ENCODE peak calls at places on chromosome 17, in five cellular contexts. J is SK-N-SH, A is GM12891, C is K562, M is H1. L is an unnamed sample.

GRCh38 chr17:31392002-31392855 is 754 bp downstream of the RAB11FIP4 start:
- DNase-seq in J (peak), C (no peak), A (no peak), M (peak), L (no peak)

GRCh38 chr17:77476920-77477805 is 336.4 kb downstream of the SEC14L1 start:
- DNase-seq in M (no peak), A (no peak), J (peak), C (no peak), L (no peak)

GRCh38 chr17:34613064-34614019 is 34.0 kb downstream of the TMEM132E start:
- DNase-seq in J (peak), C (peak), A (no peak), M (peak), L (no peak)

GRCh38 chr17:5122586-5123342 is 6.9 kb downstream of the USP6 start:
- DNase-seq in C (no peak), J (peak), M (peak), A (no peak), L (no peak)

GRCh38 chr17:42436401-42436800 is 13.3 kb upstream of the CAVIN1 start:
- DNase-seq in M (no peak), A (no peak), C (peak), J (no peak), L (no peak)

GRCh38 chr17:57867126-57867525 is 17.3 kb upstream of the MRPS23 start:
- DNase-seq in C (no peak), J (no peak), M (no peak), A (no peak), L (no peak)

GRCh38 chr17:9512323-9513168 is 63.1 kb downstream of the STX8 start:
- DNase-seq in C (no peak), M (no peak), A (no peak), J (no peak), L (no peak)

GRCh38 chr17:56880133-56880532 is 33.7 kb downstream of the TRIM25 start:
- DNase-seq in A (no peak), M (no peak), C (no peak), J (no peak), L (no peak)

GRCh38 chr17:64781394-64781793 is 119.3 kb upstream of the SMURF2 start:
- DNase-seq in M (peak), A (peak), C (no peak), J (peak), L (no peak)

GRCh38 chr17:37384560-37385160 is 8.9 kb downstream of the C17orf78 start:
- DNase-seq in A (no peak), C (no peak), M (no peak), J (no peak), L (no peak)

GRCh38 chr17:44922136-44922535 is 6.8 kb upstream of the GFAP start:
- DNase-seq in M (no peak), J (no peak), A (no peak), C (no peak), L (no peak)

GRCh38 chr17:78651551-78651950 is 74.4 kb upstream of the DNAH17 start:
- DNase-seq in A (no peak), J (no peak), M (no peak), C (no peak), L (no peak)

GRCh38 chr17:64028874-64029464 is 8.5 kb upstream of the ICAM2 start:
- DNase-seq in M (peak), A (peak), J (peak), C (peak), L (no peak)

GRCh38 chr17:2712300-2713043 is 908 bp upstream of the CLUH start:
- DNase-seq in M (no peak), A (no peak), C (no peak), J (no peak), L (no peak)

GRCh38 chr17:30340957-30341356 is 7.1 kb upstream of the TMIGD1 start:
- DNase-seq in M (no peak), J (no peak), A (no peak), C (no peak), L (no peak)

GRCh38 chr17:57986841-57987581 is 1.0 kb downstream of the VEZF1 start:
- DNase-seq in A (no peak), J (no peak), C (peak), M (no peak), L (no peak)

GRCh38 chr17:82316651-82317393 is 586 bp downstream of the CD7 start:
- DNase-seq in C (no peak), J (no peak), A (no peak), M (no peak), L (no peak)

DNA sequence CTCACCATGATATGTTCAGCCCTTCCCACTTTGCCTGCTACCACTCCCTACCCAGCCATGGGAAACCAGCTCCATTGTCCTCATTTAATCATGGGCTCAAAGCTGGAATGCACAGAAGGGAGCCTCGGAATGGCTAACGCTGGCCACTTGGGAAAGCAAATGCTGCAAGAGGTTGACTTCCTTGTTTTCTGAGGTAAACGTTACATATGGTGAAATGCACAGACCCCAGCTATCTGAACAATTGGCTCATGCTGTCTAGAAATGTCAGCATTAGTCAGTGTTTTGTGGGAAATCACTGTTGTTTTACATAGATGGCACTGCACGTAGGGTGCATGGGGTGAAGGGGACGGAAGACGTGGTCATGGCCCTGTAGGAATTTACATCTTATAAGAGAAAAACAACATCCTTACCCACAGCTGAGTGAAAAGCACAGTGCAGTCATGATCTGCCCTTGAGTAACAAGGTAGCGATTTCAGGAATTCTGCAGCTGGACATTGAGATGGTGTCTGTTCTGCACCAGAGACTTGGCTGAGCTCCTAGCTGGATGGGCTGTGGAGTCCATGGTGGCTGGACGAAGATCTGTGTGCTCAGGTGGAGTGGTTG is 15.2 kb downstream of the RPTOR start:
- DNase-seq in C (no peak), J (no peak), M (no peak), A (no peak), L (no peak)
- TF ChIP-seq TAF1 in C (no peak), J (no peak), M (no peak), A (no peak), L (no peak)

GRCh38 chr17:74850310-74850709 is 9.4 kb downstream of the GRIN2C start:
- DNase-seq in A (no peak), C (no peak), J (no peak), M (no peak), L (no peak)
- TF ChIP-seq TAF1 in A (no peak), C (no peak), J (no peak), M (no peak), L (no peak)

DNA sequence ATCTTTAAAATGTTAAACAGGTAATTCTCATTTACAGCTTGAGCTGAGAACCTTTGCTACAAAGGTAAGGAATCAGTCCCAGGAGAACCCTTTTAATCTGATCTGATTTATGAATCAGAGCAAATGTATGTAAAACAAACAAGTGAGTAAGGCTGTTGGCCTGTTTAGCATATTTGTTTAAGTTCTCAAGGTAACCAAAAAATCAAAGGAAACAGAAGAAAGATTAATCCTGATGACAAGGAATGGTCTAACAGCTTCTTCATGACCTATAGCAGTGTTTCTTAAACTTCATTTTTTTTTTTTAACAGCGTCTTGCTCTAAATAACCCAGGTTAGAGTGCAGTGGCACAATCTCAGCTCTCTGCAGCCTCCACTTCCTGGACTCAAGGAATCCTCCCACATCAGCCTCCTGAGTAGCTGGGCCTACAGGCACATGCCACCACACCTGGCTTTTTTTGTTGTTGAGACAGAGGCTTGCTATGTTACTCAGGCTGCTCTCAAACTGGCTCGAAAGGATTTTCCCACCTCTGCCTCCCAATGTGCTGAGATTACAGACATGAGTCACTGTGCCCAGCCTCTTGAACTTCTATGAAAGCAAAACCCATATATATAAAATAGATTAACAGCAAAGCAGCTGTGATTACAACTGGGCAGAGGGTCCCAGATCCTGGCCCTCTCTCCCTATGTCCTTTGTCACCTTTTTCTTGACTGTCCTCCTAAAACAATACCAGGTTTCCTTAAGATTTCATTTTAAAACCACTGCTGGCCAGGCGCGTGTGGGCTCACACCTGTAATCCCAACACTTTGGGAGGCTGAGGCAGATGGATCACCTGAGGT is 5.1 kb upstream of the JPT1 start:
- DNase-seq in J (no peak), A (no peak), M (no peak), C (no peak), L (no peak)
- TF ChIP-seq TAF1 in J (no peak), A (no peak), M (no peak), C (no peak), L (no peak)

GRCh38 chr17:72250206-72250605 is 129.4 kb downstream of the SOX9 start:
- DNase-seq in C (no peak), A (no peak), J (no peak), M (no peak), L (no peak)

GRCh38 chr17:72240333-72240732 is 119.5 kb downstream of the SOX9 start:
- DNase-seq in A (no peak), J (no peak), C (no peak), M (no peak), L (no peak)

GRCh38 chr17:72244494-72244893 is 123.7 kb downstream of the SOX9 start:
- DNase-seq in J (no peak), M (no peak), C (no peak), A (no peak), L (no peak)

GRCh38 chr17:72249441-72249840 is 128.6 kb downstream of the SOX9 start:
- DNase-seq in J (no peak), C (no peak), A (no peak), M (no peak), L (no peak)

GRCh38 chr17:72244942-72245341 is 124.1 kb downstream of the SOX9 start:
- DNase-seq in A (no peak), C (no peak), J (no peak), M (no peak), L (no peak)
- TF ChIP-seq TAF1 in A (no peak), C (no peak), J (no peak), M (no peak), L (no peak)

L was measured in GM12892.